ENCODE peak calls at places on chromosomes 2 and 18, in six cellular contexts. H is non-pigmented ciliary epithelial cell, B is choroid plexus epithelial cell, Y is breast epithelium, G is cerebellum, M is HEK293T. A is an unnamed sample.
A peak's percentile ranks its signal among the peaks of the same experiment; 100 is the strongest.

GRCh38 chr2:107719781-107720180 is 106.9 kb upstream of the RGPD4 start:
- DNase-seq in H (no peak), B (no peak), Y (no peak), G (no peak), M (no peak), A (no peak)

GRCh38 chr18:56721491-56721890 is 70.3 kb downstream of the WDR7 start:
- DNase-seq in H (no peak), B (peak; percentile 80), Y (no peak), G (no peak), M (no peak), A (no peak)

GRCh38 chr2:16635796-16636699 is 29.6 kb downstream of the CYRIA start:
- DNase-seq in H (no peak), B (peak; percentile 66), Y (no peak), G (no peak), M (peak; percentile 15), A (no peak)

GRCh38 chr2:238864207-238865014 is 16.5 kb downstream of the TWIST2 start:
- DNase-seq in H (peak; percentile 97), B (peak; percentile 98), Y (peak; percentile 86), G (no peak), M (peak; percentile 63), A (peak; percentile 96)

GRCh38 chr2:12721571-12722444 is 5.1 kb downstream of the TRIB2 start:
- DNase-seq in H (peak; percentile 67), B (peak; percentile 60), Y (no peak), G (no peak), M (no peak), A (no peak)

GRCh38 chr2:85397925-85398331 is 12.2 kb downstream of the CAPG start:
- DNase-seq in H (no peak), B (no peak), Y (peak; percentile 49), G (no peak), M (no peak), A (no peak)

GRCh38 chr2:168773719-168774521 is 28.5 kb upstream of the NOSTRIN start:
- DNase-seq in H (peak; percentile 15), B (peak; percentile 95), Y (no peak), G (no peak), M (peak; percentile 72), A (peak; percentile 95)

GRCh38 chr2:19850526-19851050 is 51.2 kb downstream of the TTC32 start:
- DNase-seq in H (no peak), B (no peak), Y (no peak), G (no peak), M (no peak), A (no peak)

GRCh38 chr2:234426616-234427015 is 70.3 kb downstream of the ARL4C start:
- DNase-seq in H (no peak), B (no peak), Y (no peak), G (no peak), M (no peak), A (no peak)

GRCh38 chr2:236889081-236889780 is 196.5 kb upstream of the COPS8 start:
- DNase-seq in H (no peak), B (peak; percentile 14), Y (no peak), G (no peak), M (no peak), A (no peak)

GRCh38 chr2:74560591-74560990 is 6.1 kb downstream of the DOK1 start:
- DNase-seq in H (no peak), B (no peak), Y (no peak), G (no peak), M (no peak), A (peak; percentile 22)

GRCh38 chr18:79528296-79528695 is 132.6 kb downstream of the NFATC1 start:
- DNase-seq in H (no peak), B (no peak), Y (no peak), G (no peak), M (no peak), A (no peak)

GRCh38 chr18:57429607-57430165 is 5.5 kb upstream of the ONECUT2 start:
- DNase-seq in H (no peak), B (no peak), Y (no peak), G (no peak), M (no peak), A (peak; percentile 18)

GRCh38 chr2:128347701-128348504 is 29.2 kb upstream of the HS6ST1 start:
- DNase-seq in H (no peak), B (peak; percentile 31), Y (peak; percentile 73), G (peak; percentile 69), M (no peak), A (no peak)

GRCh38 chr2:196230051-196230450 is 58.7 kb upstream of the STK17B start:
- DNase-seq in H (no peak), B (no peak), Y (no peak), G (no peak), M (no peak), A (no peak)

GRCh38 chr2:11532434-11533055 is 1.3 kb upstream of the GREB1 start:
- DNase-seq in H (no peak), B (peak; percentile 44), Y (no peak), G (no peak), M (no peak), A (no peak)

GRCh38 chr2:150567771-150568278 is 80.4 kb upstream of the RND3 start:
- DNase-seq in H (no peak), B (peak; percentile 39), Y (no peak), G (no peak), M (no peak), A (no peak)

GRCh38 chr2:25617948-25618646 is 55.3 kb downstream of the DTNB start:
- DNase-seq in H (peak; percentile 67), B (peak; percentile 91), Y (no peak), G (no peak), M (no peak), A (no peak)

GRCh38 chr2:138424436-138425140 is 77.0 kb upstream of the SPOPL start:
- DNase-seq in H (no peak), B (no peak), Y (no peak), G (no peak), M (no peak), A (no peak)

GRCh38 chr2:127950264-127950663 is 64.5 kb upstream of the AMMECR1L start:
- DNase-seq in H (no peak), B (no peak), Y (no peak), G (no peak), M (no peak), A (no peak)

GRCh38 chr2:23435250-23436035 is 50.5 kb downstream of the KLHL29 start:
- DNase-seq in H (no peak), B (no peak), Y (no peak), G (no peak), M (no peak), A (peak; percentile 56)

GRCh38 chr2:218826791-218827190 is 4.8 kb downstream of the PRKAG3 start:
- DNase-seq in H (no peak), B (no peak), Y (no peak), G (no peak), M (no peak), A (no peak)

GRCh38 chr18:137327-137726 is 21.0 kb upstream of the USP14 start:
- DNase-seq in H (no peak), B (no peak), Y (no peak), G (no peak), M (no peak), A (no peak)

GRCh38 chr2:216721141-216721540 is 25.8 kb upstream of the IGFBP5 start:
- DNase-seq in H (no peak), B (no peak), Y (no peak), G (no peak), M (no peak), A (no peak)

GRCh38 chr18:44851806-44852205 is 171.1 kb downstream of the SETBP1 start:
- DNase-seq in H (no peak), B (no peak), Y (no peak), G (no peak), M (no peak), A (no peak)

GRCh38 chr2:237702439-237703397 is 75.3 kb downstream of the LRRFIP1 start:
- DNase-seq in H (no peak), B (peak; percentile 83), Y (no peak), G (no peak), M (no peak), A (peak; percentile 91)

GRCh38 chr2:74658516-74658915 is 4.5 kb downstream of the SEMA4F start:
- DNase-seq in H (peak; percentile 32), B (peak; percentile 11), Y (no peak), G (peak; percentile 31), M (no peak), A (no peak)

GRCh38 chr2:197191948-197192338 is 118.6 kb downstream of the ANKRD44 start:
- DNase-seq in H (no peak), B (no peak), Y (no peak), G (no peak), M (no peak), A (no peak)

GRCh38 chr2:220962556-220962955 is 609.5 kb downstream of the EPHA4 start:
- DNase-seq in H (peak; percentile 13), B (peak; percentile 37), Y (no peak), G (no peak), M (no peak), A (peak; percentile 14)

GRCh38 chr18:63070750-63071502 is 248.6 kb downstream of the BCL2 start:
- DNase-seq in H (no peak), B (no peak), Y (no peak), G (no peak), M (no peak), A (no peak)

A was measured in mesendoderm.